ENCODE peak calls at places on chromosomes 5 and 9, in nine cellular contexts. One of them, this sample, is unnamed.

GRCh38 chr9:111691686-111692329 is 30.4 kb downstream of the GNG10 start:
- DNase-seq in cardiac fibroblast: peak
- DNase-seq in activated gamma-delta T cell: no peak
- DNase-seq in RPMI7951: peak
- DNase-seq in AML-193: peak
- DNase-seq in WTC11: no peak
- DNase-seq in fibroblast of the aortic adventitia: peak
- DNase-seq in germinal center: no peak
- DNase-seq in NCI-H1436: peak
- DNase-seq in this sample: peak

GRCh38 chr9:96004384-96004783 is 128.9 kb downstream of the ERCC6L2 start:
- DNase-seq in cardiac fibroblast: no peak
- DNase-seq in activated gamma-delta T cell: no peak
- DNase-seq in RPMI7951: no peak
- DNase-seq in AML-193: no peak
- DNase-seq in WTC11: no peak
- DNase-seq in fibroblast of the aortic adventitia: no peak
- DNase-seq in germinal center: no peak
- DNase-seq in NCI-H1436: no peak
- DNase-seq in this sample: no peak

GRCh38 chr5:171906171-171906570 is 100.3 kb downstream of the FBXW11 start:
- DNase-seq in cardiac fibroblast: no peak
- DNase-seq in activated gamma-delta T cell: no peak
- DNase-seq in RPMI7951: no peak
- DNase-seq in AML-193: no peak
- DNase-seq in WTC11: no peak
- DNase-seq in fibroblast of the aortic adventitia: no peak
- DNase-seq in germinal center: no peak
- DNase-seq in NCI-H1436: no peak
- DNase-seq in this sample: no peak

GRCh38 chr5:92850886-92851285 is 730.1 kb downstream of the NR2F1-AS1 start:
- DNase-seq in cardiac fibroblast: no peak
- DNase-seq in activated gamma-delta T cell: no peak
- DNase-seq in RPMI7951: no peak
- DNase-seq in AML-193: no peak
- DNase-seq in WTC11: no peak
- DNase-seq in fibroblast of the aortic adventitia: no peak
- DNase-seq in germinal center: no peak
- DNase-seq in NCI-H1436: no peak
- DNase-seq in this sample: peak

GRCh38 chr5:149130932-149131273 is 10.4 kb upstream of the ABLIM3 start:
- DNase-seq in cardiac fibroblast: no peak
- DNase-seq in activated gamma-delta T cell: no peak
- DNase-seq in RPMI7951: no peak
- DNase-seq in AML-193: no peak
- DNase-seq in WTC11: no peak
- DNase-seq in fibroblast of the aortic adventitia: no peak
- DNase-seq in germinal center: no peak
- DNase-seq in NCI-H1436: no peak
- DNase-seq in this sample: no peak

GRCh38 chr5:127260686-127261085 is 29.9 kb upstream of the MEGF10 start:
- DNase-seq in cardiac fibroblast: peak
- DNase-seq in activated gamma-delta T cell: no peak
- DNase-seq in RPMI7951: no peak
- DNase-seq in AML-193: no peak
- DNase-seq in WTC11: no peak
- DNase-seq in fibroblast of the aortic adventitia: no peak
- DNase-seq in germinal center: no peak
- DNase-seq in NCI-H1436: no peak
- DNase-seq in this sample: no peak

GRCh38 chr5:78956901-78957300 is 28.2 kb downstream of the ARSB start:
- DNase-seq in cardiac fibroblast: no peak
- DNase-seq in activated gamma-delta T cell: no peak
- DNase-seq in RPMI7951: no peak
- DNase-seq in AML-193: no peak
- DNase-seq in WTC11: no peak
- DNase-seq in fibroblast of the aortic adventitia: no peak
- DNase-seq in germinal center: no peak
- DNase-seq in NCI-H1436: no peak
- DNase-seq in this sample: no peak

GRCh38 chr9:136079211-136079915 is 15.7 kb downstream of the NACC2 start:
- DNase-seq in cardiac fibroblast: no peak
- DNase-seq in activated gamma-delta T cell: no peak
- DNase-seq in RPMI7951: no peak
- DNase-seq in AML-193: no peak
- DNase-seq in WTC11: no peak
- DNase-seq in fibroblast of the aortic adventitia: no peak
- DNase-seq in germinal center: no peak
- DNase-seq in NCI-H1436: no peak
- DNase-seq in this sample: peak

GRCh38 chr5:173582198-173583092 is 34.0 kb downstream of the BOD1 start:
- DNase-seq in cardiac fibroblast: peak
- DNase-seq in activated gamma-delta T cell: no peak
- DNase-seq in RPMI7951: peak
- DNase-seq in AML-193: no peak
- DNase-seq in WTC11: no peak
- DNase-seq in fibroblast of the aortic adventitia: peak
- DNase-seq in germinal center: no peak
- DNase-seq in NCI-H1436: no peak
- DNase-seq in this sample: peak

GRCh38 chr5:161676109-161676508 is 9.4 kb upstream of the GABRA6 start:
- DNase-seq in cardiac fibroblast: no peak
- DNase-seq in activated gamma-delta T cell: no peak
- DNase-seq in RPMI7951: no peak
- DNase-seq in AML-193: peak
- DNase-seq in WTC11: no peak
- DNase-seq in fibroblast of the aortic adventitia: no peak
- DNase-seq in germinal center: no peak
- DNase-seq in NCI-H1436: no peak
- DNase-seq in this sample: no peak

GRCh38 chr9:126454250-126454649 is 127.6 kb downstream of the MVB12B start:
- DNase-seq in cardiac fibroblast: no peak
- DNase-seq in activated gamma-delta T cell: no peak
- DNase-seq in RPMI7951: no peak
- DNase-seq in AML-193: no peak
- DNase-seq in WTC11: no peak
- DNase-seq in fibroblast of the aortic adventitia: no peak
- DNase-seq in germinal center: no peak
- DNase-seq in NCI-H1436: no peak
- DNase-seq in this sample: no peak

GRCh38 chr9:104872959-104873850 is 54.8 kb downstream of the ABCA1 start:
- DNase-seq in cardiac fibroblast: peak
- DNase-seq in activated gamma-delta T cell: no peak
- DNase-seq in RPMI7951: peak
- DNase-seq in AML-193: peak
- DNase-seq in WTC11: no peak
- DNase-seq in fibroblast of the aortic adventitia: peak
- DNase-seq in germinal center: no peak
- DNase-seq in NCI-H1436: no peak
- DNase-seq in this sample: peak

GRCh38 chr5:95780597-95780996 is 41.9 kb downstream of the GLRX start:
- DNase-seq in cardiac fibroblast: no peak
- DNase-seq in activated gamma-delta T cell: no peak
- DNase-seq in RPMI7951: no peak
- DNase-seq in AML-193: no peak
- DNase-seq in WTC11: no peak
- DNase-seq in fibroblast of the aortic adventitia: no peak
- DNase-seq in germinal center: no peak
- DNase-seq in NCI-H1436: no peak
- DNase-seq in this sample: no peak

GRCh38 chr9:129834489-129835127 is 467 bp downstream of the C9orf78 start:
- DNase-seq in cardiac fibroblast: no peak
- DNase-seq in activated gamma-delta T cell: no peak
- DNase-seq in RPMI7951: peak
- DNase-seq in AML-193: peak
- DNase-seq in WTC11: no peak
- DNase-seq in fibroblast of the aortic adventitia: no peak
- DNase-seq in germinal center: peak
- DNase-seq in NCI-H1436: no peak
- DNase-seq in this sample: no peak